ENCODE peak calls at places on chromosomes 13 and 19, in eight cellular contexts. One of them, this sample, is unnamed.

GRCh38 chr19:1429750-1430149 is 8.4 kb upstream of the RPS15 start:
- DNase-seq in stimulated activated CD4-positive, alpha-beta T cell treated with anti-CD3 and anti-CD28 coated beads, Interleukin-12 subunit alpha, Interleukin-12 subunit beta, amount 100 ng/mL, for 48 hours: no peak
- DNase-seq in foreskin fibroblast: no peak
- DNase-seq in psoas muscle: no peak
- DNase-seq in astrocyte of the hippocampus: no peak
- DNase-seq in thoracic aorta: no peak
- DNase-seq in NCI-H1105 treated with DMSO at 0.1 percent for 48 hours: no peak
- DNase-seq in fibroblast of pulmonary artery: no peak
- DNase-seq in this sample: no peak

GRCh38 chr13:21616880-21617279 is 12.9 kb upstream of the MICU2 start:
- DNase-seq in stimulated activated CD4-positive, alpha-beta T cell treated with anti-CD3 and anti-CD28 coated beads, Interleukin-12 subunit alpha, Interleukin-12 subunit beta, amount 100 ng/mL, for 48 hours: no peak
- DNase-seq in foreskin fibroblast: no peak
- DNase-seq in psoas muscle: no peak
- DNase-seq in astrocyte of the hippocampus: no peak
- DNase-seq in thoracic aorta: no peak
- DNase-seq in NCI-H1105 treated with DMSO at 0.1 percent for 48 hours: no peak
- DNase-seq in fibroblast of pulmonary artery: no peak
- DNase-seq in this sample: no peak

GRCh38 chr19:31266196-31266595 is 83.0 kb downstream of the TSHZ3 start:
- DNase-seq in stimulated activated CD4-positive, alpha-beta T cell treated with anti-CD3 and anti-CD28 coated beads, Interleukin-12 subunit alpha, Interleukin-12 subunit beta, amount 100 ng/mL, for 48 hours: no peak
- DNase-seq in foreskin fibroblast: no peak
- DNase-seq in psoas muscle: no peak
- DNase-seq in astrocyte of the hippocampus: no peak
- DNase-seq in thoracic aorta: no peak
- DNase-seq in NCI-H1105 treated with DMSO at 0.1 percent for 48 hours: no peak
- DNase-seq in fibroblast of pulmonary artery: no peak
- DNase-seq in this sample: no peak

GRCh38 chr19:42129399-42130253 is 2.6 kb downstream of the POU2F2 start:
- DNase-seq in stimulated activated CD4-positive, alpha-beta T cell treated with anti-CD3 and anti-CD28 coated beads, Interleukin-12 subunit alpha, Interleukin-12 subunit beta, amount 100 ng/mL, for 48 hours: no peak
- DNase-seq in foreskin fibroblast: peak
- DNase-seq in psoas muscle: peak
- DNase-seq in astrocyte of the hippocampus: no peak
- DNase-seq in thoracic aorta: no peak
- DNase-seq in NCI-H1105 treated with DMSO at 0.1 percent for 48 hours: no peak
- DNase-seq in fibroblast of pulmonary artery: peak
- DNase-seq in this sample: no peak

GRCh38 chr13:19305434-19305833 is 123.8 kb upstream of the TUBA3C start:
- DNase-seq in stimulated activated CD4-positive, alpha-beta T cell treated with anti-CD3 and anti-CD28 coated beads, Interleukin-12 subunit alpha, Interleukin-12 subunit beta, amount 100 ng/mL, for 48 hours: no peak
- DNase-seq in foreskin fibroblast: no peak
- DNase-seq in psoas muscle: no peak
- DNase-seq in astrocyte of the hippocampus: no peak
- DNase-seq in thoracic aorta: no peak
- DNase-seq in NCI-H1105 treated with DMSO at 0.1 percent for 48 hours: no peak
- DNase-seq in fibroblast of pulmonary artery: no peak
- DNase-seq in this sample: no peak

GRCh38 chr19:5691205-5691929 is 1.3 kb downstream of the RPL36 start:
- DNase-seq in stimulated activated CD4-positive, alpha-beta T cell treated with anti-CD3 and anti-CD28 coated beads, Interleukin-12 subunit alpha, Interleukin-12 subunit beta, amount 100 ng/mL, for 48 hours: peak
- DNase-seq in foreskin fibroblast: no peak
- DNase-seq in psoas muscle: peak
- DNase-seq in astrocyte of the hippocampus: peak
- DNase-seq in thoracic aorta: no peak
- DNase-seq in NCI-H1105 treated with DMSO at 0.1 percent for 48 hours: peak
- DNase-seq in fibroblast of pulmonary artery: peak
- DNase-seq in this sample: no peak

GRCh38 chr13:37492741-37493514 is 105.6 kb downstream of the POSTN start:
- DNase-seq in stimulated activated CD4-positive, alpha-beta T cell treated with anti-CD3 and anti-CD28 coated beads, Interleukin-12 subunit alpha, Interleukin-12 subunit beta, amount 100 ng/mL, for 48 hours: no peak
- DNase-seq in foreskin fibroblast: peak
- DNase-seq in psoas muscle: no peak
- DNase-seq in astrocyte of the hippocampus: peak
- DNase-seq in thoracic aorta: no peak
- DNase-seq in NCI-H1105 treated with DMSO at 0.1 percent for 48 hours: no peak
- DNase-seq in fibroblast of pulmonary artery: peak
- DNase-seq in this sample: no peak

GRCh38 chr13:78595819-78596700 is 7.3 kb downstream of the POU4F1 start:
- DNase-seq in stimulated activated CD4-positive, alpha-beta T cell treated with anti-CD3 and anti-CD28 coated beads, Interleukin-12 subunit alpha, Interleukin-12 subunit beta, amount 100 ng/mL, for 48 hours: no peak
- DNase-seq in foreskin fibroblast: no peak
- DNase-seq in psoas muscle: no peak
- DNase-seq in astrocyte of the hippocampus: no peak
- DNase-seq in thoracic aorta: no peak
- DNase-seq in NCI-H1105 treated with DMSO at 0.1 percent for 48 hours: no peak
- DNase-seq in fibroblast of pulmonary artery: no peak
- DNase-seq in this sample: no peak

GRCh38 chr13:30713133-30713532 is 22.2 kb upstream of the ALOX5AP start:
- DNase-seq in stimulated activated CD4-positive, alpha-beta T cell treated with anti-CD3 and anti-CD28 coated beads, Interleukin-12 subunit alpha, Interleukin-12 subunit beta, amount 100 ng/mL, for 48 hours: no peak
- DNase-seq in foreskin fibroblast: no peak
- DNase-seq in psoas muscle: no peak
- DNase-seq in astrocyte of the hippocampus: no peak
- DNase-seq in thoracic aorta: no peak
- DNase-seq in NCI-H1105 treated with DMSO at 0.1 percent for 48 hours: no peak
- DNase-seq in fibroblast of pulmonary artery: peak
- DNase-seq in this sample: no peak

GRCh38 chr13:30017880-30018279 is 167.5 kb upstream of the UBL3 start:
- DNase-seq in stimulated activated CD4-positive, alpha-beta T cell treated with anti-CD3 and anti-CD28 coated beads, Interleukin-12 subunit alpha, Interleukin-12 subunit beta, amount 100 ng/mL, for 48 hours: no peak
- DNase-seq in foreskin fibroblast: no peak
- DNase-seq in psoas muscle: no peak
- DNase-seq in astrocyte of the hippocampus: no peak
- DNase-seq in thoracic aorta: no peak
- DNase-seq in NCI-H1105 treated with DMSO at 0.1 percent for 48 hours: no peak
- DNase-seq in fibroblast of pulmonary artery: no peak
- DNase-seq in this sample: no peak

GRCh38 chr13:74575729-74576125 is 441.5 kb upstream of the KLF12 start:
- DNase-seq in stimulated activated CD4-positive, alpha-beta T cell treated with anti-CD3 and anti-CD28 coated beads, Interleukin-12 subunit alpha, Interleukin-12 subunit beta, amount 100 ng/mL, for 48 hours: peak
- DNase-seq in foreskin fibroblast: peak
- DNase-seq in psoas muscle: peak
- DNase-seq in astrocyte of the hippocampus: peak
- DNase-seq in thoracic aorta: peak
- DNase-seq in NCI-H1105 treated with DMSO at 0.1 percent for 48 hours: no peak
- DNase-seq in fibroblast of pulmonary artery: peak
- DNase-seq in this sample: no peak

GRCh38 chr19:16258440-16258903 is 60.8 kb downstream of the AP1M1 start:
- DNase-seq in stimulated activated CD4-positive, alpha-beta T cell treated with anti-CD3 and anti-CD28 coated beads, Interleukin-12 subunit alpha, Interleukin-12 subunit beta, amount 100 ng/mL, for 48 hours: no peak
- DNase-seq in foreskin fibroblast: no peak
- DNase-seq in psoas muscle: peak
- DNase-seq in astrocyte of the hippocampus: no peak
- DNase-seq in thoracic aorta: no peak
- DNase-seq in NCI-H1105 treated with DMSO at 0.1 percent for 48 hours: no peak
- DNase-seq in fibroblast of pulmonary artery: peak
- DNase-seq in this sample: peak

GRCh38 chr13:97108535-97108910 is 113.6 kb upstream of the MBNL2 start:
- DNase-seq in stimulated activated CD4-positive, alpha-beta T cell treated with anti-CD3 and anti-CD28 coated beads, Interleukin-12 subunit alpha, Interleukin-12 subunit beta, amount 100 ng/mL, for 48 hours: no peak
- DNase-seq in foreskin fibroblast: no peak
- DNase-seq in psoas muscle: no peak
- DNase-seq in astrocyte of the hippocampus: no peak
- DNase-seq in thoracic aorta: no peak
- DNase-seq in NCI-H1105 treated with DMSO at 0.1 percent for 48 hours: no peak
- DNase-seq in fibroblast of pulmonary artery: peak
- DNase-seq in this sample: no peak

GRCh38 chr13:77728265-77728966 is 30.9 kb downstream of the SLAIN1 start:
- DNase-seq in stimulated activated CD4-positive, alpha-beta T cell treated with anti-CD3 and anti-CD28 coated beads, Interleukin-12 subunit alpha, Interleukin-12 subunit beta, amount 100 ng/mL, for 48 hours: no peak
- DNase-seq in foreskin fibroblast: no peak
- DNase-seq in psoas muscle: no peak
- DNase-seq in astrocyte of the hippocampus: no peak
- DNase-seq in thoracic aorta: no peak
- DNase-seq in NCI-H1105 treated with DMSO at 0.1 percent for 48 hours: no peak
- DNase-seq in fibroblast of pulmonary artery: no peak
- DNase-seq in this sample: no peak

GRCh38 chr13:33578786-33579185 is 239.2 kb upstream of the RFC3 start:
- DNase-seq in stimulated activated CD4-positive, alpha-beta T cell treated with anti-CD3 and anti-CD28 coated beads, Interleukin-12 subunit alpha, Interleukin-12 subunit beta, amount 100 ng/mL, for 48 hours: no peak
- DNase-seq in foreskin fibroblast: no peak
- DNase-seq in psoas muscle: no peak
- DNase-seq in astrocyte of the hippocampus: peak
- DNase-seq in thoracic aorta: no peak
- DNase-seq in NCI-H1105 treated with DMSO at 0.1 percent for 48 hours: no peak
- DNase-seq in fibroblast of pulmonary artery: peak
- DNase-seq in this sample: no peak

This sample was measured in pulmonary artery endothelial cell.